ENCODE peak calls at places on chromosome 12, in five cellular contexts. One of them, this sample, is unnamed. For H3K4me1, the result is how much of the 10 kb centered on the place peaks cover.

GRCh38 chr12:107645630-107646333 is 39.8 kb upstream of the PWP1 start:
- DNase-seq in CD8-positive, alpha-beta memory T cell: no peak
- DNase-seq in HCT116: no peak
- DNase-seq in psoas muscle: no peak
- DNase-seq in mesenchymal stem cell: no peak
- DNase-seq in this sample: peak

GRCh38 chr12:122888232-122888752 is 7.6 kb downstream of the VPS37B start:
- DNase-seq in CD8-positive, alpha-beta memory T cell: peak
- DNase-seq in HCT116: peak
- DNase-seq in psoas muscle: no peak
- DNase-seq in mesenchymal stem cell: peak
- DNase-seq in this sample: peak

GRCh38 chr12:123149088-123149827 is 1.6 kb downstream of the PITPNM2 start:
- DNase-seq in CD8-positive, alpha-beta memory T cell: no peak
- DNase-seq in HCT116: no peak
- DNase-seq in psoas muscle: no peak
- DNase-seq in mesenchymal stem cell: peak
- DNase-seq in this sample: no peak

GRCh38 chr12:48995061-48995879 is 3.9 kb downstream of the DDN start:
- DNase-seq in CD8-positive, alpha-beta memory T cell: peak
- DNase-seq in HCT116: peak
- DNase-seq in psoas muscle: peak
- DNase-seq in mesenchymal stem cell: peak
- DNase-seq in this sample: peak

GRCh38 chr12:55698241-55698955 is 9.3 kb downstream of the ITGA7 start:
- DNase-seq in CD8-positive, alpha-beta memory T cell: peak
- DNase-seq in HCT116: no peak
- DNase-seq in psoas muscle: no peak
- DNase-seq in mesenchymal stem cell: no peak
- DNase-seq in this sample: no peak

GRCh38 chr12:122506393-122506938 is 5.7 kb upstream of the ZCCHC8 start:
- DNase-seq in CD8-positive, alpha-beta memory T cell: no peak
- DNase-seq in HCT116: no peak
- DNase-seq in psoas muscle: no peak
- DNase-seq in mesenchymal stem cell: no peak
- DNase-seq in this sample: no peak

GRCh38 chr12:75812341-75813018 is 219.1 kb downstream of the PHLDA1 start:
- DNase-seq in CD8-positive, alpha-beta memory T cell: no peak
- DNase-seq in HCT116: no peak
- DNase-seq in psoas muscle: no peak
- DNase-seq in mesenchymal stem cell: peak
- DNase-seq in this sample: peak

GRCh38 chr12:124401563-124402180 is 106.8 kb downstream of the RFLNA start:
- DNase-seq in CD8-positive, alpha-beta memory T cell: no peak
- DNase-seq in HCT116: no peak
- DNase-seq in psoas muscle: no peak
- DNase-seq in mesenchymal stem cell: no peak
- DNase-seq in this sample: no peak

GRCh38 chr12:22935090-22935489 is 310.1 kb downstream of the ETNK1 start:
- DNase-seq in CD8-positive, alpha-beta memory T cell: no peak
- DNase-seq in HCT116: no peak
- DNase-seq in psoas muscle: no peak
- DNase-seq in mesenchymal stem cell: no peak
- DNase-seq in this sample: peak

GRCh38 chr12:44960423-44960822 is 84.3 kb upstream of the NELL2 start:
- DNase-seq in CD8-positive, alpha-beta memory T cell: no peak
- DNase-seq in HCT116: no peak
- DNase-seq in psoas muscle: no peak
- DNase-seq in mesenchymal stem cell: no peak
- DNase-seq in this sample: no peak

GRCh38 chr12:79844693-79845092 is 90.2 kb downstream of the PPP1R12A start:
- DNase-seq in CD8-positive, alpha-beta memory T cell: no peak
- DNase-seq in HCT116: peak
- DNase-seq in psoas muscle: no peak
- DNase-seq in mesenchymal stem cell: peak
- DNase-seq in this sample: no peak

GRCh38 chr12:81530352-81530751 is 228.8 kb downstream of the PPFIA2 start:
- DNase-seq in CD8-positive, alpha-beta memory T cell: no peak
- DNase-seq in HCT116: no peak
- DNase-seq in psoas muscle: no peak
- DNase-seq in mesenchymal stem cell: no peak
- DNase-seq in this sample: no peak

GRCh38 chr12:3542911-3543310 is 51.9 kb downstream of the PRMT8 start:
- DNase-seq in CD8-positive, alpha-beta memory T cell: no peak
- DNase-seq in HCT116: no peak
- DNase-seq in psoas muscle: no peak
- DNase-seq in mesenchymal stem cell: peak
- DNase-seq in this sample: no peak

GRCh38 chr12:55058776-55059175 is 39.0 kb downstream of the NEUROD4 start:
- DNase-seq in CD8-positive, alpha-beta memory T cell: no peak
- DNase-seq in HCT116: no peak
- DNase-seq in psoas muscle: no peak
- DNase-seq in mesenchymal stem cell: no peak
- DNase-seq in this sample: no peak

GRCh38 chr12:82682851-82683261 is 3.9 kb upstream of the TMTC2 start:
- DNase-seq in CD8-positive, alpha-beta memory T cell: no peak
- DNase-seq in HCT116: no peak
- DNase-seq in psoas muscle: no peak
- DNase-seq in mesenchymal stem cell: no peak
- DNase-seq in this sample: no peak

GRCh38 chr12:124524231-124524925 is 43.0 kb downstream of the NCOR2 start:
- DNase-seq in CD8-positive, alpha-beta memory T cell: no peak
- DNase-seq in HCT116: no peak
- DNase-seq in psoas muscle: no peak
- DNase-seq in mesenchymal stem cell: peak
- DNase-seq in this sample: no peak

GRCh38 chr12:128268348-128268725 is 1.4 kb downstream of the TMEM132C start:
- DNase-seq in CD8-positive, alpha-beta memory T cell: no peak
- DNase-seq in HCT116: no peak
- DNase-seq in psoas muscle: no peak
- DNase-seq in mesenchymal stem cell: no peak
- DNase-seq in this sample: no peak

GRCh38 chr12:18382486-18382885 is 121.2 kb downstream of the PIK3C2G start:
- DNase-seq in CD8-positive, alpha-beta memory T cell: no peak
- DNase-seq in HCT116: no peak
- DNase-seq in psoas muscle: no peak
- DNase-seq in mesenchymal stem cell: peak
- DNase-seq in this sample: no peak

GRCh38 chr12:63869656-63870055 is 25.2 kb downstream of the SRGAP1 start:
- DNase-seq in CD8-positive, alpha-beta memory T cell: no peak
- DNase-seq in HCT116: no peak
- DNase-seq in psoas muscle: no peak
- DNase-seq in mesenchymal stem cell: peak
- DNase-seq in this sample: no peak

GRCh38 chr12:130677957-130678558 is 38.0 kb downstream of the RIMBP2 start:
- DNase-seq in CD8-positive, alpha-beta memory T cell: no peak
- DNase-seq in HCT116: no peak
- DNase-seq in psoas muscle: no peak
- DNase-seq in mesenchymal stem cell: no peak
- DNase-seq in this sample: no peak

GRCh38 chr12:84642201-84642600 is 270.4 kb downstream of the SLC6A15 start:
- DNase-seq in CD8-positive, alpha-beta memory T cell: no peak
- DNase-seq in HCT116: no peak
- DNase-seq in psoas muscle: no peak
- DNase-seq in mesenchymal stem cell: no peak
- DNase-seq in this sample: peak

GRCh38 chr12:131129839-131130238 is 176.1 kb downstream of the ADGRD1 start:
- DNase-seq in CD8-positive, alpha-beta memory T cell: peak
- DNase-seq in HCT116: no peak
- DNase-seq in psoas muscle: no peak
- DNase-seq in mesenchymal stem cell: no peak
- DNase-seq in this sample: no peak

GRCh38 chr12:46667547-46667946 is 158.2 kb downstream of the SLC38A4 start:
- DNase-seq in CD8-positive, alpha-beta memory T cell: no peak
- DNase-seq in HCT116: no peak
- DNase-seq in psoas muscle: no peak
- DNase-seq in mesenchymal stem cell: no peak
- DNase-seq in this sample: no peak

GRCh38 chr12:27163894-27164293 is 80.2 kb upstream of the STK38L start:
- DNase-seq in CD8-positive, alpha-beta memory T cell: no peak
- DNase-seq in HCT116: no peak
- DNase-seq in psoas muscle: no peak
- DNase-seq in mesenchymal stem cell: no peak
- DNase-seq in this sample: no peak

GRCh38 chr12:109770104-109770860 is 56.7 kb downstream of the FAM222A start:
- DNase-seq in CD8-positive, alpha-beta memory T cell: no peak
- DNase-seq in HCT116: no peak
- DNase-seq in psoas muscle: no peak
- DNase-seq in mesenchymal stem cell: no peak
- DNase-seq in this sample: no peak

GRCh38 chr12:56682323-56682722 is 5.8 kb downstream of the PTGES3 start:
- DNase-seq in CD8-positive, alpha-beta memory T cell: no peak
- DNase-seq in HCT116: no peak
- DNase-seq in psoas muscle: no peak
- DNase-seq in mesenchymal stem cell: no peak
- DNase-seq in this sample: no peak

GRCh38 chr12:113097716-113098427 is 37.7 kb downstream of the RASAL1 start:
- DNase-seq in CD8-positive, alpha-beta memory T cell: no peak
- DNase-seq in HCT116: no peak
- DNase-seq in psoas muscle: no peak
- DNase-seq in mesenchymal stem cell: peak
- DNase-seq in this sample: no peak

GRCh38 chr12:2247109-2247508 is 194.3 kb downstream of the CACNA1C start:
- DNase-seq in CD8-positive, alpha-beta memory T cell: no peak
- DNase-seq in HCT116: no peak
- DNase-seq in psoas muscle: no peak
- DNase-seq in mesenchymal stem cell: no peak
- DNase-seq in this sample: no peak

GRCh38 chr12:92464911-92465310 is 237.9 kb upstream of the PLEKHG7 start:
- DNase-seq in CD8-positive, alpha-beta memory T cell: no peak
- DNase-seq in HCT116: no peak
- DNase-seq in psoas muscle: no peak
- DNase-seq in mesenchymal stem cell: no peak
- DNase-seq in this sample: no peak
- H3K4me1 ChIP-seq in CD8-positive, alpha-beta memory T cell: under half
- H3K4me1 ChIP-seq in HCT116: under half
- H3K4me1 ChIP-seq in psoas muscle: under half
- H3K4me1 ChIP-seq in mesenchymal stem cell: under half
- H3K4me1 ChIP-seq in this sample: under half

GRCh38 chr12:105561981-105562726 is 231.7 kb downstream of the C12orf75 start:
- DNase-seq in CD8-positive, alpha-beta memory T cell: no peak
- DNase-seq in HCT116: peak
- DNase-seq in psoas muscle: peak
- DNase-seq in mesenchymal stem cell: peak
- DNase-seq in this sample: peak
- H3K4me3 ChIP-seq in CD8-positive, alpha-beta memory T cell: no peak
- H3K4me3 ChIP-seq in HCT116: peak
- H3K4me3 ChIP-seq in psoas muscle: peak
- H3K4me3 ChIP-seq in mesenchymal stem cell: no peak
- H3K4me3 ChIP-seq in this sample: no peak

DNA sequence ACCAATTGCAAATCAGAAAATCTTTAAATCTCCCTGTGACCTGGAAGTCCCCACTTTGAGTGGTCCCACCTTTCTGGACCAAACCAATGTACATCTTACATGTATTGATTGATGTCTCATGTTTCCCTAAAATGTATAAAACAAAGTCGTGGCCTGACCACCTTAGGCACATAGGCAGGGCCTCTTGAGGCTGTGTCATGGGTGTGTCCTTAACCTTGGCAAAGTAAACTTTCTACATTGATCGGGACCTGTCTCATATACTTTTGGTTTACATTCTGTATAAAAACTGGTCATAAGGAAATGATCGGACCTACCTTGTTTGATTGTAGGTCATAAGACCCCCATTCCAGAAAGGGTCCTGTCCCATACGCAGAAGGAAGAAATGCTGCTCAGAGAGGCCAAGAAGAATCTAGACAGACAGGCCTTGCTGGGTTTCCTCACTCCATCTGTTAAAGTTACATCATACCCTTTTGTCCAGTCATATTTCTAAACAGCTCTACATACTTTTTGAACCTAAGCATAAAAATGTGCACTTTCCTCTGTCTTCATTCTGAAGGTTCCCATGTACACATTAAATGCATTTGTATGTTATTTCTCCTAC is 30.0 kb upstream of the CPM start:
- DNase-seq in CD8-positive, alpha-beta memory T cell: no peak
- DNase-seq in HCT116: no peak
- DNase-seq in psoas muscle: no peak
- DNase-seq in mesenchymal stem cell: peak
- DNase-seq in this sample: no peak
- H3K4me1 ChIP-seq in CD8-positive, alpha-beta memory T cell: under half
- H3K4me1 ChIP-seq in HCT116: under half
- H3K4me1 ChIP-seq in psoas muscle: under half
- H3K4me1 ChIP-seq in mesenchymal stem cell: under half
- H3K4me1 ChIP-seq in this sample: under half

GRCh38 chr12:11765817-11766794 is 116.6 kb downstream of the ETV6 start:
- DNase-seq in CD8-positive, alpha-beta memory T cell: no peak
- DNase-seq in HCT116: no peak
- DNase-seq in psoas muscle: no peak
- DNase-seq in mesenchymal stem cell: peak
- DNase-seq in this sample: peak
- H3K4me3 ChIP-seq in CD8-positive, alpha-beta memory T cell: no peak
- H3K4me3 ChIP-seq in HCT116: no peak
- H3K4me3 ChIP-seq in psoas muscle: no peak
- H3K4me3 ChIP-seq in mesenchymal stem cell: no peak
- H3K4me3 ChIP-seq in this sample: peak

DNA sequence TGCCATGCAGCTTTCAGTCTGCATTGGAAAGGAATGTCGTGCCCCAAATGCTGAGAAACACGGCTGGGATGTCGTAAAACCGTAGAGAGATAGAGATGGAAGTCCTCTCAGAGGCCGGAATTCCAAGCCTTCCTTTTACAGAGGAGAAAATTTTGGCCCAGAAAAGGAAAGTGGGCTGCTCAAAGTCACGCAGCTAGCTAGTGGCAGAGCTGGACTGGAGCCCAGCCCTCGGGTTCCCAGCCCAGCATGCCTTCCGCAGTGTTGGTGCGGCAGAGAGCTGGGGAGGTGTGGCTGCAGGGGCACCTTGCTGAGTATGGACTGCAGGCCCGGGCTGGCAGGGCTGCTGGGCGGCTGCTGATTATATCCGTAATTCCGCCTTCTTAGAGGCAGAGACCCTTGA is 50.3 kb downstream of the KCNA1 start:
- DNase-seq in CD8-positive, alpha-beta memory T cell: no peak
- DNase-seq in HCT116: no peak
- DNase-seq in psoas muscle: no peak
- DNase-seq in mesenchymal stem cell: no peak
- DNase-seq in this sample: peak
- H3K4me1 ChIP-seq in CD8-positive, alpha-beta memory T cell: under half
- H3K4me1 ChIP-seq in HCT116: under half
- H3K4me1 ChIP-seq in psoas muscle: under half
- H3K4me1 ChIP-seq in mesenchymal stem cell: under half
- H3K4me1 ChIP-seq in this sample: under half

GRCh38 chr12:95142752-95143151 is 69.3 kb upstream of the NR2C1 start:
- DNase-seq in CD8-positive, alpha-beta memory T cell: no peak
- DNase-seq in HCT116: no peak
- DNase-seq in psoas muscle: no peak
- DNase-seq in mesenchymal stem cell: no peak
- DNase-seq in this sample: no peak
- H3K4me3 ChIP-seq in CD8-positive, alpha-beta memory T cell: no peak
- H3K4me3 ChIP-seq in HCT116: no peak
- H3K4me3 ChIP-seq in psoas muscle: no peak
- H3K4me3 ChIP-seq in mesenchymal stem cell: no peak
- H3K4me3 ChIP-seq in this sample: no peak

This sample was measured in A673.